ENCODE peak calls at places on chromosomes 7 and 10, in eight cellular contexts. Q is activated CD8-positive, alpha-beta memory T cell treated with anti-CD3 and anti-CD28 coated beads for 24 hours; G is astrocyte; F is iris pigment epithelial cell; E is astrocyte of the hippocampus; I is T1000; B is hypothalamus; H is NCI-H524. D is an unnamed sample.

GRCh38 chr10:93121311-93121710 is 47.6 kb downstream of the CYP26A1 start:
- DNase-seq in G (no peak), Q (no peak), F (no peak), H (no peak), B (no peak), I (no peak), E (no peak), D (no peak)

GRCh38 chr7:54985405-54986360 is 33.1 kb upstream of the EGFR start:
- DNase-seq in I (peak), Q (no peak), E (peak), B (no peak), F (peak), H (no peak), G (peak), D (peak)

GRCh38 chr10:30862486-30862885 is 169.2 kb downstream of the ZNF438 start:
- DNase-seq in Q (no peak), G (peak), H (no peak), I (no peak), F (peak), B (no peak), E (no peak), D (peak)

GRCh38 chr10:5960070-5960972 is 17.0 kb downstream of the IL15RA start:
- DNase-seq in I (no peak), F (peak), Q (no peak), G (peak), H (no peak), E (peak), B (no peak), D (no peak)

GRCh38 chr7:94400022-94400421 is 5.3 kb downstream of the COL1A2 start:
- DNase-seq in G (no peak), B (no peak), Q (no peak), H (no peak), E (no peak), I (no peak), F (peak), D (no peak)

GRCh38 chr10:28849309-28849708 is 172.0 kb downstream of the BAMBI start:
- DNase-seq in Q (no peak), E (no peak), I (no peak), H (no peak), G (no peak), F (no peak), B (no peak), D (no peak)

GRCh38 chr10:15515207-15515606 is 144.1 kb upstream of the FAM171A1 start:
- DNase-seq in F (no peak), Q (no peak), I (no peak), E (no peak), G (no peak), B (no peak), H (no peak), D (no peak)

GRCh38 chr10:92760609-92761008 is 70.9 kb downstream of the HHEX start:
- DNase-seq in H (no peak), Q (no peak), E (peak), I (no peak), B (no peak), F (peak), G (peak), D (peak)

GRCh38 chr10:118950190-118950658 is 79.3 kb upstream of the NANOS1 start:
- DNase-seq in H (peak), Q (no peak), E (peak), G (peak), F (peak), B (no peak), I (no peak), D (peak)

GRCh38 chr10:69908071-69908470 is 106.4 kb downstream of the COL13A1 start:
- DNase-seq in I (no peak), H (no peak), Q (no peak), F (no peak), G (no peak), B (no peak), E (no peak), D (no peak)

GRCh38 chr10:123852411-123852951 is 39.1 kb downstream of the CPXM2 start:
- DNase-seq in I (no peak), G (no peak), Q (no peak), B (no peak), H (no peak), E (no peak), F (no peak), D (no peak)

GRCh38 chr7:107600816-107601215 is 20.8 kb downstream of the BCAP29 start:
- DNase-seq in Q (no peak), E (no peak), G (no peak), H (no peak), I (no peak), B (no peak), F (no peak), D (no peak)

GRCh38 chr10:22629843-22630228 is 84.5 kb downstream of the PIP4K2A start:
- DNase-seq in I (no peak), H (no peak), Q (peak), F (no peak), E (no peak), G (no peak), B (no peak), D (no peak)

GRCh38 chr7:70919491-70920073 is 212.4 kb upstream of the GALNT17 start:
- DNase-seq in F (no peak), Q (no peak), G (no peak), B (no peak), I (no peak), H (no peak), E (no peak), D (no peak)

GRCh38 chr10:11798862-11799735 is 24.1 kb upstream of the PROSER2 start:
- DNase-seq in G (no peak), I (no peak), B (no peak), H (peak), E (no peak), F (no peak), Q (no peak), D (peak)

GRCh38 chr10:55426138-55426537 is 625.1 kb upstream of the PCDH15 start:
- DNase-seq in F (peak), Q (no peak), E (no peak), G (no peak), H (no peak), B (no peak), I (no peak), D (no peak)

GRCh38 chr7:4799508-4800268 is 24.3 kb downstream of the AP5Z1 start:
- DNase-seq in E (no peak), B (no peak), F (no peak), Q (no peak), G (no peak), I (no peak), H (no peak), D (no peak)

GRCh38 chr10:71835671-71836593 is 15.1 kb downstream of the PSAP start:
- DNase-seq in G (peak), E (peak), B (peak), I (peak), H (peak), Q (no peak), F (peak), D (peak)

GRCh38 chr7:139065323-139065722 is 29.5 kb upstream of the ZC3HAV1L start:
- DNase-seq in B (no peak), E (no peak), F (no peak), G (no peak), Q (no peak), I (no peak), H (no peak), D (no peak)

GRCh38 chr10:103598654-103599115 is 105.2 kb downstream of the NEURL1 start:
- DNase-seq in I (peak), H (peak), F (peak), G (peak), Q (no peak), B (peak), E (peak), D (peak)

GRCh38 chr7:2809903-2810628 is 34.0 kb downstream of the GNA12 start:
- DNase-seq in B (no peak), G (no peak), I (no peak), Q (no peak), E (no peak), H (no peak), F (peak), D (no peak)

GRCh38 chr7:25953859-25954258 is 198.1 kb upstream of the NFE2L3 start:
- DNase-seq in I (no peak), Q (no peak), F (no peak), B (no peak), G (no peak), E (no peak), H (no peak), D (no peak)

GRCh38 chr10:4306871-4307270 is 519.1 kb upstream of the AKR1E2 start:
- DNase-seq in E (no peak), H (no peak), Q (no peak), I (no peak), G (no peak), B (no peak), F (no peak), D (no peak)

GRCh38 chr7:142785841-142786250 is 15.1 kb downstream of the PRSS2 start:
- DNase-seq in E (no peak), H (no peak), Q (peak), B (no peak), I (no peak), G (no peak), F (no peak), D (no peak)

GRCh38 chr10:52571018-52571417 is 201.6 kb downstream of the MBL2 start:
- DNase-seq in B (no peak), I (no peak), G (no peak), Q (no peak), H (no peak), E (no peak), F (no peak), D (no peak)

GRCh38 chr10:49272251-49273081 is 26.5 kb upstream of the C10orf71 start:
- DNase-seq in B (no peak), E (no peak), I (no peak), G (no peak), H (no peak), F (no peak), Q (no peak), D (peak)

GRCh38 chr10:132506711-132507466 is 30.7 kb upstream of the INPP5A start:
- DNase-seq in I (no peak), H (no peak), B (no peak), E (peak), F (peak), G (peak), Q (no peak), D (peak)

GRCh38 chr10:122446668-122447410 is 7.6 kb upstream of the ARMS2 start:
- DNase-seq in F (peak), B (no peak), Q (no peak), I (no peak), E (peak), H (no peak), G (no peak), D (peak)

GRCh38 chr7:73966941-73967831 is 60.8 kb upstream of the ELN start:
- DNase-seq in F (no peak), H (peak), B (no peak), E (no peak), I (no peak), G (no peak), Q (peak), D (no peak)

GRCh38 chr7:93873998-93874574 is 16.5 kb downstream of the TFPI2 start:
- DNase-seq in Q (no peak), B (no peak), I (no peak), F (no peak), G (no peak), E (no peak), H (no peak), D (peak)

GRCh38 chr7:80478683-80479082 is 33.2 kb downstream of the GNAT3 start:
- DNase-seq in E (peak), G (peak), B (no peak), F (peak), I (no peak), Q (no peak), H (no peak), D (peak)

GRCh38 chr10:71623098-71623985 is 96.2 kb downstream of the C10orf105 start:
- DNase-seq in F (peak), Q (no peak), G (peak), E (peak), I (no peak), B (peak), H (no peak), D (peak)

GRCh38 chr7:24018331-24018730 is 265.7 kb upstream of the NPY start:
- DNase-seq in E (no peak), I (no peak), G (no peak), B (no peak), Q (no peak), H (no peak), F (no peak), D (no peak)

GRCh38 chr10:72234560-72235095 is 18.6 kb upstream of the ASCC1 start:
- DNase-seq in F (no peak), I (no peak), H (no peak), E (no peak), G (no peak), Q (no peak), B (no peak), D (no peak)

GRCh38 chr7:129719980-129720732 is 108.6 kb downstream of the NRF1 start:
- DNase-seq in E (no peak), H (no peak), I (no peak), B (no peak), F (peak), Q (no peak), G (no peak), D (no peak)

GRCh38 chr7:112895996-112896395 is 105.8 kb upstream of the TMEM168 start:
- DNase-seq in E (no peak), H (no peak), I (no peak), Q (no peak), B (no peak), G (no peak), F (no peak), D (no peak)

GRCh38 chr10:113126506-113127192 is 176.6 kb downstream of the TCF7L2 start:
- DNase-seq in F (peak), G (peak), Q (peak), H (peak), I (no peak), B (peak), E (peak), D (peak)

GRCh38 chr10:43317422-43317821 is 50.6 kb upstream of the RASGEF1A start:
- DNase-seq in F (no peak), E (no peak), H (no peak), Q (no peak), B (no peak), I (no peak), G (no peak), D (no peak)

GRCh38 chr10:32981760-32982159 is 23.7 kb upstream of the ITGB1 start:
- DNase-seq in Q (no peak), I (no peak), G (peak), E (no peak), F (peak), B (no peak), H (no peak), D (peak)